ENCODE peak calls at places on chromosomes 2 and 18, in five cellular contexts. One of them, this sample, is unnamed.

GRCh38 chr18:51188024-51188701 is 9.3 kb downstream of the MEX3C start:
- DNase-seq in mammary epithelial cell: peak; percentile 37
- DNase-seq in NT2/D1: no peak
- DNase-seq in foreskin fibroblast: no peak
- DNase-seq in uterus: no peak
- DNase-seq in this sample: no peak

GRCh38 chr2:177784449-177784845 is 288.1 kb downstream of the PDE11A start:
- DNase-seq in mammary epithelial cell: peak; percentile 49
- DNase-seq in NT2/D1: no peak
- DNase-seq in foreskin fibroblast: peak; percentile 12
- DNase-seq in uterus: no peak
- DNase-seq in this sample: peak; percentile 66

GRCh38 chr2:36696533-36696932 is at the start of gene VIT:
- DNase-seq in mammary epithelial cell: no peak
- DNase-seq in NT2/D1: no peak
- DNase-seq in foreskin fibroblast: peak; percentile 39
- DNase-seq in uterus: no peak
- DNase-seq in this sample: no peak

GRCh38 chr2:205352593-205352992 is 329.7 kb upstream of the NRP2 start:
- DNase-seq in mammary epithelial cell: peak; percentile 65
- DNase-seq in NT2/D1: no peak
- DNase-seq in foreskin fibroblast: peak; percentile 86
- DNase-seq in uterus: no peak
- DNase-seq in this sample: no peak

GRCh38 chr2:69911985-69912563 is 2.8 kb upstream of the MXD1 start:
- DNase-seq in mammary epithelial cell: peak; percentile 40
- DNase-seq in NT2/D1: peak; percentile 23
- DNase-seq in foreskin fibroblast: peak; percentile 73
- DNase-seq in uterus: no peak
- DNase-seq in this sample: no peak

GRCh38 chr18:4453712-4454547 is 1.2 kb downstream of the DLGAP1 start:
- DNase-seq in mammary epithelial cell: no peak
- DNase-seq in NT2/D1: peak; percentile 11
- DNase-seq in foreskin fibroblast: no peak
- DNase-seq in uterus: no peak
- DNase-seq in this sample: no peak

GRCh38 chr2:55419236-55419513 is 481 bp downstream of the CCDC88A start:
- DNase-seq in mammary epithelial cell: no peak
- DNase-seq in NT2/D1: peak; percentile 39
- DNase-seq in foreskin fibroblast: peak; percentile 45
- DNase-seq in uterus: no peak
- DNase-seq in this sample: no peak

GRCh38 chr2:233185963-233186362 is 65.5 kb upstream of the ATG16L1 start:
- DNase-seq in mammary epithelial cell: no peak
- DNase-seq in NT2/D1: no peak
- DNase-seq in foreskin fibroblast: no peak
- DNase-seq in uterus: no peak
- DNase-seq in this sample: no peak

GRCh38 chr2:144099746-144100438 is 420.0 kb downstream of the ZEB2 start:
- DNase-seq in mammary epithelial cell: peak; percentile 91
- DNase-seq in NT2/D1: no peak
- DNase-seq in foreskin fibroblast: peak; percentile 70
- DNase-seq in uterus: no peak
- DNase-seq in this sample: no peak

GRCh38 chr2:69114534-69114933 is 101.6 kb downstream of the ANTXR1 start:
- DNase-seq in mammary epithelial cell: no peak
- DNase-seq in NT2/D1: peak; percentile 42
- DNase-seq in foreskin fibroblast: no peak
- DNase-seq in uterus: no peak
- DNase-seq in this sample: no peak

GRCh38 chr2:96325884-96326255 is 753 bp downstream of the ITPRIPL1 start:
- DNase-seq in mammary epithelial cell: no peak
- DNase-seq in NT2/D1: no peak
- DNase-seq in foreskin fibroblast: peak; percentile 24
- DNase-seq in uterus: no peak
- DNase-seq in this sample: no peak

GRCh38 chr2:39728941-39729351 is 50.1 kb downstream of the THUMPD2 start:
- DNase-seq in mammary epithelial cell: no peak
- DNase-seq in NT2/D1: peak; percentile 36
- DNase-seq in foreskin fibroblast: peak; percentile 68
- DNase-seq in uterus: no peak
- DNase-seq in this sample: no peak

GRCh38 chr18:38241216-38241615 is 675.6 kb upstream of the CELF4 start:
- DNase-seq in mammary epithelial cell: peak; percentile 54
- DNase-seq in NT2/D1: no peak
- DNase-seq in foreskin fibroblast: peak; percentile 9
- DNase-seq in uterus: no peak
- DNase-seq in this sample: no peak

GRCh38 chr2:177396630-177397460 is 4.3 kb downstream of the AGPS start:
- DNase-seq in mammary epithelial cell: peak; percentile 50
- DNase-seq in NT2/D1: no peak
- DNase-seq in foreskin fibroblast: peak; percentile 70
- DNase-seq in uterus: peak; percentile 25
- DNase-seq in this sample: no peak

GRCh38 chr2:39994151-39994550 is 215.1 kb upstream of the THUMPD2 start:
- DNase-seq in mammary epithelial cell: peak; percentile 78
- DNase-seq in NT2/D1: no peak
- DNase-seq in foreskin fibroblast: peak; percentile 90
- DNase-seq in uterus: no peak
- DNase-seq in this sample: peak; percentile 30

GRCh38 chr2:120771556-120772208 is 36.0 kb downstream of the GLI2 start:
- DNase-seq in mammary epithelial cell: no peak
- DNase-seq in NT2/D1: no peak
- DNase-seq in foreskin fibroblast: peak; percentile 95
- DNase-seq in uterus: peak; percentile 78
- DNase-seq in this sample: peak; percentile 75

GRCh38 chr2:138249207-138249606 is 252.4 kb upstream of the SPOPL start:
- DNase-seq in mammary epithelial cell: no peak
- DNase-seq in NT2/D1: no peak
- DNase-seq in foreskin fibroblast: no peak
- DNase-seq in uterus: no peak
- DNase-seq in this sample: no peak

GRCh38 chr2:95025406-95026319 is at the start of gene MAL:
- DNase-seq in mammary epithelial cell: peak; percentile 23
- DNase-seq in NT2/D1: peak; percentile 39
- DNase-seq in foreskin fibroblast: peak; percentile 28
- DNase-seq in uterus: no peak
- DNase-seq in this sample: no peak

GRCh38 chr2:239363946-239364637 is 36.7 kb downstream of the HDAC4 start:
- DNase-seq in mammary epithelial cell: no peak
- DNase-seq in NT2/D1: no peak
- DNase-seq in foreskin fibroblast: no peak
- DNase-seq in uterus: no peak
- DNase-seq in this sample: no peak

GRCh38 chr2:11786592-11786991 is 40.2 kb downstream of the LPIN1 start:
- DNase-seq in mammary epithelial cell: no peak
- DNase-seq in NT2/D1: no peak
- DNase-seq in foreskin fibroblast: no peak
- DNase-seq in uterus: no peak
- DNase-seq in this sample: no peak

GRCh38 chr2:49050265-49050664 is 104.0 kb downstream of the FSHR start:
- DNase-seq in mammary epithelial cell: no peak
- DNase-seq in NT2/D1: no peak
- DNase-seq in foreskin fibroblast: no peak
- DNase-seq in uterus: no peak
- DNase-seq in this sample: no peak

GRCh38 chr2:15074751-15075700 is 442.5 kb downstream of the LRATD1 start:
- DNase-seq in mammary epithelial cell: no peak
- DNase-seq in NT2/D1: no peak
- DNase-seq in foreskin fibroblast: no peak
- DNase-seq in uterus: no peak
- DNase-seq in this sample: no peak

GRCh38 chr18:72588339-72588738 is 44.2 kb upstream of the CBLN2 start:
- DNase-seq in mammary epithelial cell: no peak
- DNase-seq in NT2/D1: no peak
- DNase-seq in foreskin fibroblast: no peak
- DNase-seq in uterus: no peak
- DNase-seq in this sample: no peak
- H3K4me3 ChIP-seq in mammary epithelial cell: no peak overlapping the region
- H3K4me3 ChIP-seq in NT2/D1: no peak overlapping the region
- H3K4me3 ChIP-seq in foreskin fibroblast: no peak overlapping the region
- H3K4me3 ChIP-seq in uterus: no peak overlapping the region
- H3K4me3 ChIP-seq in this sample: no peak overlapping the region

GRCh38 chr18:6624271-6624670 is 105.2 kb upstream of the ARHGAP28 start:
- DNase-seq in mammary epithelial cell: peak; percentile 53
- DNase-seq in NT2/D1: no peak
- DNase-seq in foreskin fibroblast: peak; percentile 83
- DNase-seq in uterus: no peak
- DNase-seq in this sample: peak; percentile 33
- H3K4me3 ChIP-seq in mammary epithelial cell: no peak overlapping the region
- H3K4me3 ChIP-seq in NT2/D1: no peak overlapping the region
- H3K4me3 ChIP-seq in foreskin fibroblast: no peak overlapping the region
- H3K4me3 ChIP-seq in uterus: no peak overlapping the region
- H3K4me3 ChIP-seq in this sample: no peak overlapping the region

GRCh38 chr2:183019718-183020442 is 18.4 kb downstream of the NCKAP1 start:
- DNase-seq in mammary epithelial cell: peak; percentile 87
- DNase-seq in NT2/D1: no peak
- DNase-seq in foreskin fibroblast: no peak
- DNase-seq in uterus: no peak
- DNase-seq in this sample: no peak
- H3K4me3 ChIP-seq in mammary epithelial cell: no peak overlapping the region
- H3K4me3 ChIP-seq in NT2/D1: no peak overlapping the region
- H3K4me3 ChIP-seq in foreskin fibroblast: no peak overlapping the region
- H3K4me3 ChIP-seq in uterus: no peak overlapping the region
- H3K4me3 ChIP-seq in this sample: no peak overlapping the region

GRCh38 chr2:24917731-24918325 is 2.2 kb downstream of the ADCY3 start:
- DNase-seq in mammary epithelial cell: no peak
- DNase-seq in NT2/D1: no peak
- DNase-seq in foreskin fibroblast: peak; percentile 36
- DNase-seq in uterus: no peak
- DNase-seq in this sample: no peak
- H3K4me3 ChIP-seq in mammary epithelial cell: no peak overlapping the region
- H3K4me3 ChIP-seq in NT2/D1: no peak overlapping the region
- H3K4me3 ChIP-seq in foreskin fibroblast: peak overlapping the region; percentile 73
- H3K4me3 ChIP-seq in uterus: peak overlapping the region; percentile 65
- H3K4me3 ChIP-seq in this sample: no peak overlapping the region

DNA sequence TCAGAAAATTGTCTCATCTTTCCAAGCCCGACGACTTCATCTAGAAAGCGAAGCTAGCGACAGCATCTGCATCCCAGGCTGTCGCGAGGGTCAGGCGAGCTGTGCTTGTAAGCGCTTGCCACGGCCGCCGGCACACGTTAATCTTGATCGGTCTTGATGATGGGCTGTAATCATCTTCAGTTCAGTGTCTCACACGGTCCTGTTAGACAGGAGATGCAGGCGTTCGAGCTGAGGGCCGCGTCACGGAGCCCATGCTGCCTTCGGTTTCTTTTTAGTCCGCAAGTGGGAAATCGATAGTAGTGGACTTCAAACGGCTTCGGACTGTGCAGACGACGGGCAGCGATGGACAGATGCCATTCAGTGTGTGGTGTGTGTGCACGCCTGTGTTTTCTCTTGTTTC is 43.6 kb downstream of the ADI1 start:
- DNase-seq in mammary epithelial cell: no peak
- DNase-seq in NT2/D1: no peak
- DNase-seq in foreskin fibroblast: no peak
- DNase-seq in uterus: no peak
- DNase-seq in this sample: no peak
- H3K4me3 ChIP-seq in mammary epithelial cell: no peak overlapping the region
- H3K4me3 ChIP-seq in NT2/D1: no peak overlapping the region
- H3K4me3 ChIP-seq in foreskin fibroblast: no peak overlapping the region
- H3K4me3 ChIP-seq in uterus: no peak overlapping the region
- H3K4me3 ChIP-seq in this sample: no peak overlapping the region

GRCh38 chr2:109029444-109030193 is 40.6 kb upstream of the EDAR start:
- DNase-seq in mammary epithelial cell: no peak
- DNase-seq in NT2/D1: no peak
- DNase-seq in foreskin fibroblast: no peak
- DNase-seq in uterus: no peak
- DNase-seq in this sample: no peak

GRCh38 chr2:109033171-109033570 is 44.2 kb upstream of the EDAR start:
- DNase-seq in mammary epithelial cell: no peak
- DNase-seq in NT2/D1: no peak
- DNase-seq in foreskin fibroblast: no peak
- DNase-seq in uterus: no peak
- DNase-seq in this sample: no peak

GRCh38 chr2:109030870-109031480 is 42.0 kb upstream of the EDAR start:
- DNase-seq in mammary epithelial cell: no peak
- DNase-seq in NT2/D1: no peak
- DNase-seq in foreskin fibroblast: no peak
- DNase-seq in uterus: no peak
- DNase-seq in this sample: no peak

GRCh38 chr2:109031481-109032228 is 42.6 kb upstream of the EDAR start:
- DNase-seq in mammary epithelial cell: peak; percentile 20
- DNase-seq in NT2/D1: peak; percentile 47
- DNase-seq in foreskin fibroblast: peak; percentile 35
- DNase-seq in uterus: peak; percentile 30
- DNase-seq in this sample: no peak

GRCh38 chr2:109032229-109032800 is 43.3 kb upstream of the EDAR start:
- DNase-seq in mammary epithelial cell: no peak
- DNase-seq in NT2/D1: no peak
- DNase-seq in foreskin fibroblast: no peak
- DNase-seq in uterus: no peak
- DNase-seq in this sample: no peak
- H3K4me3 ChIP-seq in mammary epithelial cell: no peak overlapping the region
- H3K4me3 ChIP-seq in NT2/D1: peak overlapping the region; percentile 53
- H3K4me3 ChIP-seq in foreskin fibroblast: no peak overlapping the region
- H3K4me3 ChIP-seq in uterus: peak overlapping the region; percentile 9
- H3K4me3 ChIP-seq in this sample: no peak overlapping the region

GRCh38 chr18:56986829-56987228 is 160.1 kb upstream of the BOD1L2 start:
- DNase-seq in mammary epithelial cell: no peak
- DNase-seq in NT2/D1: peak; percentile 60
- DNase-seq in foreskin fibroblast: no peak
- DNase-seq in uterus: no peak
- DNase-seq in this sample: no peak

GRCh38 chr18:56988022-56988421 is 158.9 kb upstream of the BOD1L2 start:
- DNase-seq in mammary epithelial cell: no peak
- DNase-seq in NT2/D1: no peak
- DNase-seq in foreskin fibroblast: no peak
- DNase-seq in uterus: no peak
- DNase-seq in this sample: no peak

GRCh38 chr18:56992777-56993176 is 154.1 kb upstream of the BOD1L2 start:
- DNase-seq in mammary epithelial cell: peak; percentile 70
- DNase-seq in NT2/D1: no peak
- DNase-seq in foreskin fibroblast: peak; percentile 20
- DNase-seq in uterus: no peak
- DNase-seq in this sample: no peak

GRCh38 chr18:56987236-56987635 is 159.7 kb upstream of the BOD1L2 start:
- DNase-seq in mammary epithelial cell: no peak
- DNase-seq in NT2/D1: no peak
- DNase-seq in foreskin fibroblast: no peak
- DNase-seq in uterus: no peak
- DNase-seq in this sample: no peak

DNA sequence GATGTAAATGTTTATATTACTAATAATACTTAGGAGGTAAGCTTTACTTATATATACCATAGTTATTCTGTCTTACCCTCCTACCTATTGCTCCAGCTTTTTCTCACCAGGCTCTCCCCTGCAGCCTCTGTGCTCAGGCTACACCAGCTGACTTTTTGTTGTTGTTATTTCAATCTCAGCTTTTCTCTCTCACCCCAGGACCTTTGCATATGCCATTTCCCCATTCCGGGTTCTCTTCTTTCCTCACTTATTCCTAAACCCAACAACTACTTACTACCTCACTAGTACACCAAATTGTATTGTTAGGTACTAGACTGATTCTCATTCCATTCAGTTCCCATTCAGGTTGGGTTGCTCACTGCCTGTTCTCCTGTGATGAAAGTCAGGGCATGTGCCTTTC is 156.2 kb upstream of the BOD1L2 start:
- DNase-seq in mammary epithelial cell: no peak
- DNase-seq in NT2/D1: no peak
- DNase-seq in foreskin fibroblast: no peak
- DNase-seq in uterus: no peak
- DNase-seq in this sample: no peak
- H3K4me3 ChIP-seq in mammary epithelial cell: no peak overlapping the region
- H3K4me3 ChIP-seq in NT2/D1: no peak overlapping the region
- H3K4me3 ChIP-seq in foreskin fibroblast: no peak overlapping the region
- H3K4me3 ChIP-seq in uterus: no peak overlapping the region
- H3K4me3 ChIP-seq in this sample: no peak overlapping the region